ENCODE peak calls at places on chromosomes 3 and 15, in ten cellular contexts. One of them, this sample, is unnamed.

GRCh38 chr3:37944243-37944955 is 46.2 kb upstream of the VILL start:
- DNase-seq in fibroblast of lung: peak; percentile 60
- DNase-seq in GM12865: no peak
- DNase-seq in AG09309: no peak
- DNase-seq in right atrium auricular region: no peak
- DNase-seq in tibial artery: no peak
- DNase-seq in upper lobe of right lung: no peak
- DNase-seq in prostate gland: no peak
- DNase-seq in heart left ventricle: no peak
- DNase-seq in AG10803: no peak
- DNase-seq in this sample: no peak

GRCh38 chr3:181210275-181210674 is 220.7 kb upstream of the DNAJC19 start:
- DNase-seq in tibial artery: no peak
- DNase-seq in GM12865: peak; percentile 17
- DNase-seq in upper lobe of right lung: no peak
- DNase-seq in AG10803: peak; percentile 3
- DNase-seq in AG09309: no peak
- DNase-seq in right atrium auricular region: no peak
- DNase-seq in prostate gland: no peak
- DNase-seq in fibroblast of lung: peak; percentile 33
- DNase-seq in heart left ventricle: no peak
- DNase-seq in this sample: peak; percentile 57

GRCh38 chr15:95760508-95760907 is 570.0 kb upstream of the NR2F2 start:
- DNase-seq in AG10803: peak; percentile 1
- DNase-seq in fibroblast of lung: peak; percentile 17
- DNase-seq in right atrium auricular region: no peak
- DNase-seq in heart left ventricle: no peak
- DNase-seq in GM12865: peak; percentile 40
- DNase-seq in prostate gland: no peak
- DNase-seq in upper lobe of right lung: no peak
- DNase-seq in AG09309: no peak
- DNase-seq in tibial artery: no peak
- DNase-seq in this sample: no peak

GRCh38 chr3:196341142-196341541 is 3.0 kb upstream of the TM4SF19 start:
- DNase-seq in GM12865: no peak
- DNase-seq in tibial artery: no peak
- DNase-seq in AG10803: peak; percentile 50
- DNase-seq in AG09309: peak; percentile 38
- DNase-seq in upper lobe of right lung: no peak
- DNase-seq in prostate gland: no peak
- DNase-seq in fibroblast of lung: peak; percentile 60
- DNase-seq in right atrium auricular region: no peak
- DNase-seq in heart left ventricle: no peak
- DNase-seq in this sample: peak; percentile 24

GRCh38 chr15:65306551-65306950 is 2.1 kb downstream of the RNU5B-1 start:
- DNase-seq in fibroblast of lung: no peak
- DNase-seq in heart left ventricle: no peak
- DNase-seq in AG09309: no peak
- DNase-seq in upper lobe of right lung: no peak
- DNase-seq in AG10803: no peak
- DNase-seq in tibial artery: no peak
- DNase-seq in GM12865: no peak
- DNase-seq in right atrium auricular region: no peak
- DNase-seq in prostate gland: no peak
- DNase-seq in this sample: no peak

GRCh38 chr3:50650018-50650417 is 24.7 kb upstream of the DOCK3 start:
- DNase-seq in heart left ventricle: no peak
- DNase-seq in tibial artery: no peak
- DNase-seq in AG09309: no peak
- DNase-seq in fibroblast of lung: no peak
- DNase-seq in right atrium auricular region: no peak
- DNase-seq in prostate gland: no peak
- DNase-seq in AG10803: no peak
- DNase-seq in upper lobe of right lung: no peak
- DNase-seq in GM12865: no peak
- DNase-seq in this sample: no peak

GRCh38 chr15:59550520-59550919 is 61.1 kb upstream of the GCNT3 start:
- DNase-seq in fibroblast of lung: no peak
- DNase-seq in GM12865: no peak
- DNase-seq in right atrium auricular region: no peak
- DNase-seq in tibial artery: no peak
- DNase-seq in prostate gland: no peak
- DNase-seq in upper lobe of right lung: no peak
- DNase-seq in AG09309: no peak
- DNase-seq in AG10803: no peak
- DNase-seq in heart left ventricle: no peak
- DNase-seq in this sample: no peak

GRCh38 chr15:61226313-61227250 is 2.5 kb downstream of the RORA start:
- DNase-seq in upper lobe of right lung: no peak
- DNase-seq in tibial artery: no peak
- DNase-seq in GM12865: peak; percentile 2
- DNase-seq in AG10803: peak; percentile 43
- DNase-seq in heart left ventricle: no peak
- DNase-seq in right atrium auricular region: no peak
- DNase-seq in prostate gland: no peak
- DNase-seq in fibroblast of lung: peak; percentile 16
- DNase-seq in AG09309: no peak
- DNase-seq in this sample: peak; percentile 38

GRCh38 chr3:12907729-12908128 is 66.4 kb upstream of the RPL32 start:
- DNase-seq in GM12865: no peak
- DNase-seq in tibial artery: no peak
- DNase-seq in fibroblast of lung: no peak
- DNase-seq in upper lobe of right lung: no peak
- DNase-seq in prostate gland: no peak
- DNase-seq in right atrium auricular region: no peak
- DNase-seq in AG10803: no peak
- DNase-seq in AG09309: no peak
- DNase-seq in heart left ventricle: no peak
- DNase-seq in this sample: no peak

GRCh38 chr3:15958692-15959433 is 161.1 kb upstream of the ANKRD28 start:
- DNase-seq in tibial artery: no peak
- DNase-seq in fibroblast of lung: peak; percentile 32
- DNase-seq in AG10803: no peak
- DNase-seq in right atrium auricular region: no peak
- DNase-seq in AG09309: no peak
- DNase-seq in GM12865: no peak
- DNase-seq in heart left ventricle: no peak
- DNase-seq in upper lobe of right lung: no peak
- DNase-seq in prostate gland: no peak
- DNase-seq in this sample: peak; percentile 87

GRCh38 chr3:135487261-135487660 is 478.3 kb upstream of the PPP2R3A start:
- DNase-seq in heart left ventricle: no peak
- DNase-seq in GM12865: no peak
- DNase-seq in fibroblast of lung: no peak
- DNase-seq in tibial artery: no peak
- DNase-seq in AG10803: no peak
- DNase-seq in AG09309: no peak
- DNase-seq in right atrium auricular region: no peak
- DNase-seq in prostate gland: no peak
- DNase-seq in upper lobe of right lung: no peak
- DNase-seq in this sample: no peak

GRCh38 chr3:181919375-181919774 is 207.7 kb downstream of the SOX2 start:
- DNase-seq in heart left ventricle: no peak
- DNase-seq in right atrium auricular region: no peak
- DNase-seq in AG10803: no peak
- DNase-seq in tibial artery: no peak
- DNase-seq in AG09309: no peak
- DNase-seq in upper lobe of right lung: no peak
- DNase-seq in GM12865: no peak
- DNase-seq in prostate gland: no peak
- DNase-seq in fibroblast of lung: no peak
- DNase-seq in this sample: no peak

GRCh38 chr15:75235760-75236729 is 22.1 kb upstream of the GOLGA6C start:
- DNase-seq in tibial artery: peak; percentile 10
- DNase-seq in right atrium auricular region: no peak
- DNase-seq in AG09309: no peak
- DNase-seq in heart left ventricle: no peak
- DNase-seq in GM12865: no peak
- DNase-seq in fibroblast of lung: no peak
- DNase-seq in upper lobe of right lung: peak; percentile 40
- DNase-seq in prostate gland: no peak
- DNase-seq in AG10803: no peak
- DNase-seq in this sample: no peak

GRCh38 chr3:123644358-123644757 is 59.5 kb upstream of the HACD2 start:
- DNase-seq in AG09309: no peak
- DNase-seq in AG10803: no peak
- DNase-seq in GM12865: no peak
- DNase-seq in tibial artery: no peak
- DNase-seq in upper lobe of right lung: no peak
- DNase-seq in heart left ventricle: no peak
- DNase-seq in fibroblast of lung: no peak
- DNase-seq in right atrium auricular region: no peak
- DNase-seq in prostate gland: no peak
- DNase-seq in this sample: no peak

GRCh38 chr3:85360742-85361387 is 402.1 kb downstream of the CADM2 start:
- DNase-seq in AG09309: no peak
- DNase-seq in tibial artery: no peak
- DNase-seq in upper lobe of right lung: no peak
- DNase-seq in right atrium auricular region: no peak
- DNase-seq in GM12865: peak; percentile 28
- DNase-seq in prostate gland: no peak
- DNase-seq in fibroblast of lung: peak; percentile 57
- DNase-seq in heart left ventricle: no peak
- DNase-seq in AG10803: no peak
- DNase-seq in this sample: no peak

GRCh38 chr3:46098319-46098761 is 71.1 kb upstream of the XCR1 start:
- DNase-seq in upper lobe of right lung: no peak
- DNase-seq in AG10803: peak; percentile 80
- DNase-seq in tibial artery: peak; percentile 82
- DNase-seq in heart left ventricle: no peak
- DNase-seq in right atrium auricular region: peak; percentile 84
- DNase-seq in fibroblast of lung: peak; percentile 72
- DNase-seq in AG09309: peak; percentile 54
- DNase-seq in GM12865: peak; percentile 86
- DNase-seq in prostate gland: no peak
- DNase-seq in this sample: peak; percentile 82

GRCh38 chr15:97521894-97522293 is 438.6 kb upstream of the ARRDC4 start:
- DNase-seq in fibroblast of lung: no peak
- DNase-seq in prostate gland: no peak
- DNase-seq in AG09309: no peak
- DNase-seq in AG10803: no peak
- DNase-seq in GM12865: no peak
- DNase-seq in upper lobe of right lung: no peak
- DNase-seq in right atrium auricular region: peak; percentile 59
- DNase-seq in tibial artery: no peak
- DNase-seq in heart left ventricle: peak; percentile 70
- DNase-seq in this sample: no peak

GRCh38 chr3:78963771-78964170 is 804.0 kb downstream of the ROBO1 start:
- DNase-seq in tibial artery: no peak
- DNase-seq in upper lobe of right lung: no peak
- DNase-seq in AG09309: no peak
- DNase-seq in prostate gland: no peak
- DNase-seq in right atrium auricular region: no peak
- DNase-seq in fibroblast of lung: no peak
- DNase-seq in GM12865: no peak
- DNase-seq in AG10803: no peak
- DNase-seq in heart left ventricle: no peak
- DNase-seq in this sample: no peak

GRCh38 chr3:169604568-169604967 is 58.9 kb downstream of the MECOM start:
- DNase-seq in heart left ventricle: no peak
- DNase-seq in right atrium auricular region: no peak
- DNase-seq in fibroblast of lung: peak; percentile 26
- DNase-seq in upper lobe of right lung: no peak
- DNase-seq in GM12865: peak; percentile 13
- DNase-seq in AG09309: no peak
- DNase-seq in tibial artery: no peak
- DNase-seq in prostate gland: no peak
- DNase-seq in AG10803: peak; percentile 4
- DNase-seq in this sample: peak; percentile 37

DNA sequence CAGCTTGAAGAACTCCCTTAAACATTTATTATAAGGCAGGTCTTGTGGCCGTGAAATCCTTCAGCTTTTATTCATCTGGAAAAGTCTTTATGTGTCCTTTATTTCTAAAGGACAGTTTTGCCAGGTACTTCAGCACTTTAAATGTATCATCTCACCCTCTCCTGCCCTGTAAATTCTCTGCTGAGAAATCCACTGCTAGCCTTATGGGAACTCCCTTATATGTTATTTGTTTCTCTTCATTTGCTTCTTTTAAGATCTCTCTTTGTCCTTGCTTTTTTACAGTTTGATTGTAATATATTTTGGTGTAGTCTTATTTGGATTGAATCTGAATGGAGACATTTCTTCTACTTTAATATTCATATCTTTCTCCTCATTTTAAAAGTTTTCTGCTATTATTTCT is 86.7 kb upstream of the RBMS3 start:
- DNase-seq in fibroblast of lung: no peak
- DNase-seq in right atrium auricular region: no peak
- DNase-seq in tibial artery: no peak
- DNase-seq in AG09309: no peak
- DNase-seq in AG10803: no peak
- DNase-seq in GM12865: no peak
- DNase-seq in heart left ventricle: no peak
- DNase-seq in prostate gland: no peak
- DNase-seq in upper lobe of right lung: no peak
- DNase-seq in this sample: no peak
- H3K4me3 ChIP-seq in fibroblast of lung: no peak overlapping the region
- H3K4me3 ChIP-seq in right atrium auricular region: no peak overlapping the region
- H3K4me3 ChIP-seq in tibial artery: no peak overlapping the region
- H3K4me3 ChIP-seq in AG09309: no peak overlapping the region
- H3K4me3 ChIP-seq in AG10803: no peak overlapping the region
- H3K4me3 ChIP-seq in GM12865: no peak overlapping the region
- H3K4me3 ChIP-seq in heart left ventricle: no peak overlapping the region
- H3K4me3 ChIP-seq in prostate gland: no peak overlapping the region
- H3K4me3 ChIP-seq in upper lobe of right lung: no peak overlapping the region
- H3K4me3 ChIP-seq in this sample: no peak overlapping the region

GRCh38 chr15:79450648-79451047 is 18.5 kb downstream of the MINAR1 start:
- DNase-seq in heart left ventricle: no peak
- DNase-seq in AG09309: no peak
- DNase-seq in tibial artery: no peak
- DNase-seq in GM12865: no peak
- DNase-seq in upper lobe of right lung: no peak
- DNase-seq in right atrium auricular region: no peak
- DNase-seq in prostate gland: no peak
- DNase-seq in AG10803: no peak
- DNase-seq in fibroblast of lung: no peak
- DNase-seq in this sample: no peak
- TF ChIP-seq CTCF in heart left ventricle: no peak
- TF ChIP-seq CTCF in AG09309: peak; percentile 34
- TF ChIP-seq CTCF in tibial artery: no peak
- TF ChIP-seq CTCF in GM12865: no peak
- TF ChIP-seq CTCF in upper lobe of right lung: no peak
- TF ChIP-seq CTCF in right atrium auricular region: no peak
- TF ChIP-seq CTCF in prostate gland: no peak
- TF ChIP-seq CTCF in AG10803: peak; percentile 42
- TF ChIP-seq CTCF in fibroblast of lung: no peak
- TF ChIP-seq CTCF in this sample: no peak

GRCh38 chr15:78256044-78256437 is 8.3 kb upstream of the DNAJA4 start:
- DNase-seq in GM12865: no peak
- DNase-seq in AG09309: no peak
- DNase-seq in AG10803: no peak
- DNase-seq in prostate gland: no peak
- DNase-seq in right atrium auricular region: no peak
- DNase-seq in upper lobe of right lung: no peak
- DNase-seq in heart left ventricle: no peak
- DNase-seq in tibial artery: no peak
- DNase-seq in fibroblast of lung: no peak
- DNase-seq in this sample: no peak
- H3K4me3 ChIP-seq in GM12865: no peak overlapping the region
- H3K4me3 ChIP-seq in AG09309: no peak overlapping the region
- H3K4me3 ChIP-seq in AG10803: no peak overlapping the region
- H3K4me3 ChIP-seq in prostate gland: no peak overlapping the region
- H3K4me3 ChIP-seq in right atrium auricular region: no peak overlapping the region
- H3K4me3 ChIP-seq in upper lobe of right lung: no peak overlapping the region
- H3K4me3 ChIP-seq in heart left ventricle: no peak overlapping the region
- H3K4me3 ChIP-seq in tibial artery: no peak overlapping the region
- H3K4me3 ChIP-seq in fibroblast of lung: no peak overlapping the region
- H3K4me3 ChIP-seq in this sample: no peak overlapping the region

GRCh38 chr15:53384417-53384816 is 375.0 kb downstream of the WDR72 start:
- DNase-seq in upper lobe of right lung: peak; percentile 62
- DNase-seq in AG10803: no peak
- DNase-seq in AG09309: no peak
- DNase-seq in prostate gland: no peak
- DNase-seq in fibroblast of lung: no peak
- DNase-seq in right atrium auricular region: no peak
- DNase-seq in tibial artery: no peak
- DNase-seq in GM12865: no peak
- DNase-seq in heart left ventricle: no peak
- DNase-seq in this sample: no peak
- TF ChIP-seq CTCF in upper lobe of right lung: peak; percentile 15
- TF ChIP-seq CTCF in AG10803: no peak
- TF ChIP-seq CTCF in AG09309: no peak
- TF ChIP-seq CTCF in prostate gland: peak; percentile 17
- TF ChIP-seq CTCF in fibroblast of lung: no peak
- TF ChIP-seq CTCF in right atrium auricular region: no peak
- TF ChIP-seq CTCF in tibial artery: no peak
- TF ChIP-seq CTCF in GM12865: peak; percentile 14
- TF ChIP-seq CTCF in heart left ventricle: no peak
- TF ChIP-seq CTCF in this sample: no peak